ENCODE peak calls at places on chromosomes 1 and 21, in four cellular contexts. L, K, E and R are unnamed samples.

GRCh38 chr1:31939484-31940329 is 1.5 kb upstream of the PTP4A2 start:
- DNase-seq in L (peak; percentile 92), K (peak; percentile 87), E (peak; percentile 84), R (no peak)

GRCh38 chr1:66623812-66624211 is 89.9 kb downstream of the SGIP1 start:
- DNase-seq in L (peak; percentile 72), K (no peak), E (peak; percentile 75), R (peak; percentile 28)

GRCh38 chr1:48680411-48681035 is 96.2 kb downstream of the BEND5 start:
- DNase-seq in L (no peak), K (no peak), E (no peak), R (no peak)

GRCh38 chr1:1355376-1355775 is 3.0 kb downstream of the MXRA8 start:
- DNase-seq in L (no peak), K (no peak), E (no peak), R (no peak)

GRCh38 chr21:14513772-14514171 is 32.3 kb downstream of the SAMSN1 start:
- DNase-seq in L (no peak), K (no peak), E (no peak), R (no peak)

GRCh38 chr1:96843196-96843595 is 121.6 kb downstream of the PTBP2 start:
- DNase-seq in L (peak; percentile 22), K (no peak), E (no peak), R (peak; percentile 10)

GRCh38 chr1:27604579-27605299 is 795 bp upstream of the AHDC1 start:
- DNase-seq in L (no peak), K (no peak), E (no peak), R (no peak)

GRCh38 chr1:40798366-40799310 is 15.1 kb downstream of the KCNQ4 start:
- DNase-seq in L (no peak), K (no peak), E (no peak), R (no peak)

GRCh38 chr1:183279835-183280234 is 93.8 kb downstream of the LAMC2 start:
- DNase-seq in L (peak; percentile 63), K (no peak), E (no peak), R (no peak)

GRCh38 chr1:3014443-3015268 is 6.6 kb upstream of the ACTRT2 start:
- DNase-seq in L (no peak), K (no peak), E (no peak), R (no peak)

GRCh38 chr21:18368193-18368592 is 35.4 kb downstream of the TMPRSS15 start:
- DNase-seq in L (no peak), K (no peak), E (no peak), R (no peak)

GRCh38 chr1:240653030-240653429 is 41.1 kb upstream of the GREM2 start:
- DNase-seq in L (no peak), K (no peak), E (no peak), R (no peak)

GRCh38 chr1:24254783-24255182 is 64.4 kb upstream of the GRHL3 start:
- DNase-seq in L (no peak), K (peak; percentile 8), E (no peak), R (no peak)

GRCh38 chr1:213982814-213983588 is 4.8 kb upstream of the PROX1 start:
- DNase-seq in L (no peak), K (no peak), E (no peak), R (no peak)

GRCh38 chr21:39347537-39347936 is 1.4 kb downstream of the HMGN1 start:
- DNase-seq in L (no peak), K (no peak), E (no peak), R (no peak)

GRCh38 chr1:13642306-13643004 is 57.5 kb upstream of the PRDM2 start:
- DNase-seq in L (no peak), K (no peak), E (no peak), R (no peak)

DNA sequence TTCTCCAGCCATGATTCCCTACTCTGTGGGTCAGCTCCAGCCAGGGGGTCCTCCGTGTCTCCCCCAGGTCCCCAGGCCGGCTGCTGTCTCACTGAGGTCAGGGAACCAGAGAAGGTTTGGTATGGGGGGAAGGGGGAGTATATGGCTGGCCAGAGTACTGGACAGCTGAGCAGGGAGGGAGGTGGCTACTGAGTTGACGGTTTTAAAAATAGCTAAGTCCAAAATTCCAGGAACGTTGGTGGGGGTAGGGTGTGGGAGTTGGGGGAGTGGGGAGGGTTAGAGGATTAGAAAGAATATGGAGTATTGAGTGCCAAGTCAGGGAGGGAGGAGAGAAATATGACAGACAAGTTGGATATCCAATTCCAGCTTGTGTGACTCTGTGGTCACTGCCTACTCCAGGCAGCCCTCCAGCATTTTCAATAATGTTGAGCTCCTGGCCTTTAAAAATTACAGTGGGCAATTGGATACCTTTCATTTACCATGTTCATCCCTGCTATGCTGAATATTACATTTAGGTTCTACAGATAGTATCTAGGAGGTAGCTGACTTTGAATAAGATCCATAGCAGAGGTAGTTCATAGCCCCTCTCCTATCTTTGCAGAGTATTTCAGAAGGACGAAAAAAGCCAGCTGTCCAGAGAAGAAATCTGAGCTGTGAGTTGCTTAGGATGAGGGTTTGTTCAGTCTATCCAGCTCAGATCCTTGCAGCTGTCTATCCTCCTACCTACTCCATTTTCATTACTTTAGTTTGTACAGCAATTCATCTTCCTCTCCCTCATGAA is at the start of gene HJV:
- DNase-seq in L (no peak), K (no peak), E (no peak), R (no peak)
- H3K4me3 ChIP-seq in L (no peak within 1 kb of the TSS), K (no peak within 1 kb of the TSS), E (no peak within 1 kb of the TSS), R (no peak within 1 kb of the TSS)

DNA sequence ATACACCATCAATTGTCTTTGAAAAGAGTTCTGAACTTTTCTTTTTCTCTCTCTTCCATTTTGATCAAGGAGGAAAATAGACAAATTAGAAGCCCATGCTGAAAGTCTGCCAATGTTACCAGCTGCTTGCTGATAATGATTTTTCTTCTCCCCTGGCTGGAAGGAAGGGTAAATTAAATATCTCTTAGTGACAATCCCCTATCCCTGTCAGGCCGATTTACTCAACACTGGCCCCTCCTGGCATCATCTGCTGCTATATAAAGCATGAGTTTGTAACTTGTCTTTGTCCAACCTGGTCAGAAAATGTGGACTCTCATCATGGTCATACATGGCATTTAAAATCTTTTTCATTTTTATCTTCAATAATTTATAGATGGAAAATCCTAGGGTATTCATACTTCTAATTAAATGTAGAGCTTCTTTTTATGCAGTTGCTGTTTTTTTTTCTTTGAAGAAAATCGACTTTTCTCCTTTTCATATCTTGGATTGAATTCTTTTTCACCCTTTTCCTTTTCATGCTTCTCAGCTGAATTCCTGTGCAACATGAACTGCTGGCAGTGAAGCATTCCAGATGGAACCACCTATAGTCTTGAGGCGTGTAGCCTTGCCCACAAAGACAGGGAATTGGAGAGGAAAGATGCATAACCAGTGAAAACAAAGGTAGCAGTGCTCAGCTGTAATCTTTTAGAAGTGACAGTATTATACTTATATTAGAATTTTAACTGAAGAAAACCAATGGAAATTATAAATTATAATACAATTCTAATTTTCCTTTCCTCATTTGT is 214.7 kb upstream of the PTGFR start:
- DNase-seq in L (peak; percentile 44), K (no peak), E (no peak), R (no peak)
- TF ChIP-seq CTCF in L (no peak), K (no peak), E (no peak), R (no peak)

GRCh38 chr1:235864965-235865525 is 1.7 kb downstream of the LYST start:
- DNase-seq in L (no peak), K (no peak), E (no peak), R (no peak)

GRCh38 chr1:235865565-235866206 is 1.0 kb downstream of the LYST start:
- DNase-seq in L (no peak), K (no peak), E (no peak), R (no peak)

GRCh38 chr1:235866207-235866912 is at the start of gene LYST:
- DNase-seq in L (peak; percentile 48), K (no peak), E (no peak), R (no peak)

GRCh38 chr1:235866913-235867850 is 476 bp upstream of the LYST start:
- DNase-seq in L (peak; percentile 96), K (peak; percentile 84), E (peak; percentile 75), R (peak; percentile 42)

GRCh38 chr1:235867903-235868469 is 1.3 kb upstream of the LYST start:
- DNase-seq in L (no peak), K (no peak), E (no peak), R (no peak)
- H3K4me3 ChIP-seq in L (no peak overlapping the region), K (peak overlapping the region; percentile 66), E (peak overlapping the region; percentile 74), R (no peak overlapping the region)

GRCh38 chr1:224710196-224710595 is 94.1 kb downstream of the CNIH3 start:
- DNase-seq in L (peak; percentile 45), K (no peak), E (no peak), R (no peak)
- TF ChIP-seq CTCF in L (no peak), K (no peak), E (no peak), R (no peak)

DNA sequence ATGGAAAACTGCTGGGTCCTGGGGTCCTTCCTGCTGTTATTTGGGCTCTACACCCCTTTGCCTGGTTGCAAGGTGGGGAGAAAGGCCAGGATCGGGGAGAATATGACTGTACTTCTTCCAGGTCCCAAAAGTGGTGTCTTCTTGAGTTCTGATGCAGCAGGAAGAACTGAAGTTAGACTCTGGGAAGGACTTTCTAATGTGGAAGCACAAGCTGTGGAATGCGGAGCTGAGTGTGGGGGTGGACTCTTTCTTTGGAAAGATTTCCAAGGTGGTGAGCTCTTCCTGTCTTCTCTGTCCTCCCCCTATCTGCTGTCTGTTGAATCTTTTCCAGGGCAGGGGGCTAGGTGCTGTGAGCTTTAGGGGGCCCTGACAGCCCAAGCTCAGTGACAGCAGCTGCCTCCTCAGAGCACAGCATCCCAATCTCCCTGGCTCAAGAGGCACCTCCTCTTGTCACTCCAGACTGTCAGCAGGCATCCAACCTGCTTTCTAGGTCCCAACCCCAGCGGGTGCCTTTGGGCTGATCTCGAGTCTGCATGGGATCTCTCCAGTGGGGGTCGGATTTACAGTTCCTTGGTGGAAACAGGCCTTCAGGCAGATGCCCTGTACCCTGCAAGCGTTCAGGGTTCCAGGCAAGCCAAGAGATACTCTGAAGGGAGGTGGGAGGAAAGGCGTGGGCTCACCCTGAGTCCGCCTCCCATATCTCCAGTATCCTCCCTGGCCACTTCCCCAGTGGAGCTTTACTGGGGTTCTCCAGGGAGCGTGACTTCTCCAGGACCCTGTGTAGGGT is 23.2 kb downstream of the ADORA1 start:
- DNase-seq in L (no peak), K (no peak), E (no peak), R (no peak)
- H3K4me3 ChIP-seq in L (no peak overlapping the region), K (no peak overlapping the region), E (no peak overlapping the region), R (no peak overlapping the region)